ENCODE peak calls at places on chromosomes 2 and 18, in five cellular contexts. One of them, this sample, is unnamed.

GRCh38 chr2:3536682-3537632 is 17.6 kb upstream of the ADI1 start:
- DNase-seq in dermis microvascular lymphatic vessel endothelial cell: peak; percentile 63
- DNase-seq in DMS153: no peak
- DNase-seq in T follicular helper cell: no peak
- DNase-seq in lung: peak; percentile 53
- DNase-seq in this sample: no peak

GRCh38 chr2:186887107-186888090 is 38.4 kb upstream of the ZSWIM2 start:
- DNase-seq in dermis microvascular lymphatic vessel endothelial cell: no peak
- DNase-seq in lung: no peak
- DNase-seq in T follicular helper cell: no peak
- DNase-seq in DMS153: no peak
- DNase-seq in this sample: no peak

GRCh38 chr2:200274116-200275075 is 32.1 kb upstream of the SPATS2L start:
- DNase-seq in T follicular helper cell: no peak
- DNase-seq in dermis microvascular lymphatic vessel endothelial cell: no peak
- DNase-seq in DMS153: no peak
- DNase-seq in lung: no peak
- DNase-seq in this sample: peak; percentile 36

GRCh38 chr2:240992572-240993291 is 5.7 kb upstream of the SNED1 start:
- DNase-seq in lung: no peak
- DNase-seq in T follicular helper cell: no peak
- DNase-seq in dermis microvascular lymphatic vessel endothelial cell: no peak
- DNase-seq in DMS153: no peak
- DNase-seq in this sample: no peak

GRCh38 chr2:8819194-8819593 is 18.2 kb downstream of the KIDINS220 start:
- DNase-seq in T follicular helper cell: no peak
- DNase-seq in DMS153: no peak
- DNase-seq in dermis microvascular lymphatic vessel endothelial cell: no peak
- DNase-seq in lung: no peak
- DNase-seq in this sample: no peak

GRCh38 chr2:75064691-75065396 is 106.4 kb downstream of the POLE4 start:
- DNase-seq in T follicular helper cell: peak; percentile 9
- DNase-seq in lung: peak; percentile 54
- DNase-seq in dermis microvascular lymphatic vessel endothelial cell: peak; percentile 49
- DNase-seq in DMS153: peak; percentile 5
- DNase-seq in this sample: peak; percentile 64

GRCh38 chr2:10432315-10433181 is 15.6 kb downstream of the ODC1 start:
- DNase-seq in dermis microvascular lymphatic vessel endothelial cell: no peak
- DNase-seq in T follicular helper cell: no peak
- DNase-seq in DMS153: no peak
- DNase-seq in lung: peak; percentile 46
- DNase-seq in this sample: no peak

GRCh38 chr18:68475911-68476310 is 239.0 kb downstream of the TMX3 start:
- DNase-seq in DMS153: no peak
- DNase-seq in T follicular helper cell: no peak
- DNase-seq in lung: no peak
- DNase-seq in dermis microvascular lymphatic vessel endothelial cell: no peak
- DNase-seq in this sample: no peak

GRCh38 chr2:101420623-101421022 is 33.3 kb upstream of the CREG2 start:
- DNase-seq in lung: no peak
- DNase-seq in dermis microvascular lymphatic vessel endothelial cell: no peak
- DNase-seq in T follicular helper cell: no peak
- DNase-seq in DMS153: no peak
- DNase-seq in this sample: no peak

GRCh38 chr2:126880262-126880800 is 18.4 kb upstream of the TEX51 start:
- DNase-seq in lung: no peak
- DNase-seq in DMS153: no peak
- DNase-seq in T follicular helper cell: no peak
- DNase-seq in dermis microvascular lymphatic vessel endothelial cell: no peak
- DNase-seq in this sample: no peak

GRCh38 chr2:11867926-11868325 is 121.5 kb downstream of the LPIN1 start:
- DNase-seq in DMS153: peak; percentile 8
- DNase-seq in T follicular helper cell: no peak
- DNase-seq in lung: peak; percentile 18
- DNase-seq in dermis microvascular lymphatic vessel endothelial cell: peak; percentile 41
- DNase-seq in this sample: peak; percentile 31

GRCh38 chr2:74583504-74583903 is 29.0 kb downstream of the DOK1 start:
- DNase-seq in T follicular helper cell: no peak
- DNase-seq in dermis microvascular lymphatic vessel endothelial cell: no peak
- DNase-seq in lung: no peak
- DNase-seq in DMS153: no peak
- DNase-seq in this sample: no peak